ENCODE peak calls at places on chromosomes 13 and 19, in four cellular contexts. U is psoas muscle, K is uterus, G is keratinocyte. J is an unnamed sample. For H3K4me1, the result is how much of the 10 kb centered on the place peaks cover.

GRCh38 chr13:40477623-40478608 is 188.5 kb downstream of the FOXO1 start:
- DNase-seq in U (peak), K (peak), G (no peak), J (no peak)

GRCh38 chr13:104691765-104692164 is 1625.5 kb upstream of the SLC10A2 start:
- DNase-seq in U (no peak), K (no peak), G (no peak), J (no peak)

GRCh38 chr19:48558018-48558684 is 6.2 kb downstream of the SULT2B1 start:
- DNase-seq in U (peak), K (no peak), G (peak), J (no peak)

GRCh38 chr13:22196777-22197176 is 525.9 kb downstream of the FGF9 start:
- DNase-seq in U (no peak), K (no peak), G (no peak), J (no peak)

GRCh38 chr19:37654525-37654832 is 786 bp downstream of the ZFP30 start:
- DNase-seq in U (no peak), K (no peak), G (no peak), J (peak)

GRCh38 chr19:18895828-18896341 is at the start of gene CERS1:
- DNase-seq in U (no peak), K (no peak), G (no peak), J (no peak)

GRCh38 chr13:59425211-59425721 is 738.5 kb downstream of the DIAPH3 start:
- DNase-seq in U (no peak), K (no peak), G (no peak), J (no peak)

GRCh38 chr13:71149498-71150363 is 717.3 kb downstream of the DACH1 start:
- DNase-seq in U (no peak), K (no peak), G (no peak), J (no peak)

GRCh38 chr13:91348906-91349435 is 1.5 kb downstream of the MIR17HG start:
- DNase-seq in U (peak), K (peak), G (no peak), J (peak)

GRCh38 chr19:13154911-13155471 is 4.8 kb downstream of the IER2 start:
- DNase-seq in U (peak), K (peak), G (no peak), J (peak)

GRCh38 chr19:13172335-13173128 is 22.3 kb downstream of the IER2 start:
- DNase-seq in U (peak), K (peak), G (no peak), J (peak)

GRCh38 chr19:16037424-16038195 is 38.7 kb upstream of the TPM4 start:
- DNase-seq in U (no peak), K (no peak), G (no peak), J (no peak)

GRCh38 chr13:76965759-76966421 is 17.6 kb downstream of the ACOD1 start:
- DNase-seq in U (peak), K (peak), G (no peak), J (peak)

GRCh38 chr19:35355851-35356460 is 2.3 kb upstream of the FFAR3 start:
- DNase-seq in U (no peak), K (no peak), G (no peak), J (no peak)

GRCh38 chr19:11549386-11549953 is 9.6 kb downstream of the ELOF1 start:
- DNase-seq in U (no peak), K (no peak), G (no peak), J (no peak)

GRCh38 chr13:41523396-41523795 is 66.0 kb downstream of the RGCC start:
- DNase-seq in U (no peak), K (no peak), G (no peak), J (peak)

GRCh38 chr13:97113231-97114001 is 108.7 kb upstream of the MBNL2 start:
- DNase-seq in U (no peak), K (peak), G (no peak), J (no peak)

GRCh38 chr19:54806516-54806838 is 3.1 kb downstream of the KIR2DL4 start:
- DNase-seq in U (no peak), K (no peak), G (no peak), J (no peak)

DNA sequence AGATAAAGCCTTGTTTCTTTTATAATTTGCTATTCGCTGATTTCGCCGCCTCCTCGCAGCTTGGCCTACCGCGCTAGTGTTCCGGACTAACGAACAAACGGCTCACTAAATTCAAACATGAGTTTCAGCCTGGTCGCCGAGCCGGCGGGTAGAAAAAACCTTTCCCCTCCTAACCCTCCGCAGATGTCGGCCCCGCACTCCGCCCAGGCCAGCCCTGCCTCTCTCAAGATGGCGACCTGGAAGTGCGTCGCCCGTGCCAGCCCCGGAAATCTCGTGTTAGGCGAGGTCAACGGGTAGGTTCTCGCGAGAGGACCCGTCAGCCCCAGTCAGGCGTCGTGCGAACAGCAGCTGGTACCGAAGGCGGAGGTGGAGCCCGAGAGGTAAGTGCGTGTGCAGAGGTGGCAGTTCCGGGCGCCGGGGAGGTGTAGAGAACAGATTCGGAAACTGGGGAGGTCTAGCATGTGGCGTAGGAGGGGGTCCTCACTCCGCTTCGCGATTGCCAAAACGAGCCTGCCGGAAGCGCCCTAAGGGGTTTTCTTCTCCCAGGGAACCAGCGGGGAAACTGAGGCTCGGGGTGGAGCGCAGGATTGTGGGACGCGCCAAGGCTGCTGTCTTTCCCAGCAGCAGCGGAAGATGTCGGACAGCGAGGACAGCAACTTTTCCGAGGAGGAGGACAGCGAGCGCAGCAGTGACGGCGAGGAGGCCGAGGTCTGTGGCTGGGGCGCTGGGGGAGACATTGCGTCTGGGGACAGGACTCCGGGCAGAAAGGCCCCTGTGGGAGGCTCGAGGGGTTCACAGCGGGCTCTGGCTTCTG is at the start of gene SUPT5H:
- DNase-seq in U (peak), K (peak), G (peak), J (peak)
- H3K4me1 ChIP-seq in U (under half), K (under half), G (under half), J (under half)

GRCh38 chr13:99227909-99228688 is 27.4 kb downstream of the UBAC2 start:
- DNase-seq in U (peak), K (no peak), G (no peak), J (no peak)

GRCh38 chr13:99228737-99229691 is 28.4 kb downstream of the UBAC2 start:
- DNase-seq in U (no peak), K (no peak), G (peak), J (peak)

GRCh38 chr13:99231726-99232125 is 26.5 kb downstream of the GPR18 start:
- DNase-seq in U (no peak), K (no peak), G (no peak), J (no peak)

GRCh38 chr13:99227331-99227900 is 26.8 kb downstream of the UBAC2 start:
- DNase-seq in U (no peak), K (no peak), G (no peak), J (no peak)

GRCh38 chr13:99230991-99231390 is 27.2 kb downstream of the GPR18 start:
- DNase-seq in U (no peak), K (no peak), G (no peak), J (no peak)
- H3K27ac ChIP-seq in U (peak), K (no peak), G (no peak), J (no peak)

DNA sequence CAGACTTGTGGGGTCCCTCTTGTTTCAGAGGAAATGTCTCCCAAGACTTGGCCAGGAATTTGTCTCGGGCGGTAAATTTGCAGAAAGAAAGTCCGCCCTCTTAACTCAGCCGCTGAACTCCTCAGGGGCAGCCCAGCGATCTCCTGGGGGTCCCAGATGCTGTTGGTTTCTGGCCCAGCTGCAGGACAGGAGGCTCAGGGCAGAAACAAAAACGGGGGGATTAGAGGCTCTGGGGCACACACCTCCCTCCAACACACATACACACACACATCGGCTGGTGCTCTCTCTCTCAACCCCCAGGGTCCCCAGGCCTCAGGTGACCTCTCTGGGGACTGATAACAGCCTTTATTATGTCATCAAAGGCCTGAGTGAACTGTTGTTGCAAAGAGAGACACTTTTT is 7.1 kb downstream of the ARHGEF18 start:
- DNase-seq in U (no peak), K (no peak), G (no peak), J (no peak)
- H3K4me3 ChIP-seq in U (no peak), K (peak), G (no peak), J (no peak)

DNA sequence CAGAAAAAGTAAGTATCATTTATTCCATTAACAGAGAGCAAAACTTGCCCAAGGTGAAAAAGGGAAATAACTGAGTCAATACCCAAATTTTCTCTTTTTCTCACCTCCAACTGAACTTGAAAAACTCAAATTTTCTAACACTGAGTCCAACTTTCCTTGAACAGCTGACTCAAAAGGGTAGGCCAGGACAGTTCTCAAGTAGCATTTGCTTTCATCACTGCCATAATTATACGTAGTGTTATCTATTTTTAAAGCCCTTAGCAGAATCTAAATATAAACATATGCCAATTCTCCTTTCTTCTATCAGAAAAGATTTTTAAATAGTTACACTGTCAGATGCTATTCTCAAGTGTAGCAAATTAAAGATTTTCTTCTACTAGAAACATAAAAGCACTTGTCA is 3.5 kb downstream of the N4BP2L2 start:
- DNase-seq in U (no peak), K (no peak), G (no peak), J (no peak)
- H3K4me1 ChIP-seq in U (half or more), K (under half), G (under half), J (under half)

GRCh38 chr19:9791552-9792181 is 23.1 kb upstream of the ZNF846 start:
- DNase-seq in U (peak), K (peak), G (peak), J (peak)
- H3K27ac ChIP-seq in U (no peak), K (peak), G (peak), J (no peak)

GRCh38 chr19:50875795-50876422 is 2.7 kb downstream of the KLK2 start:
- DNase-seq in U (no peak), K (no peak), G (no peak), J (no peak)
- H3K4me3 ChIP-seq in U (no peak), K (no peak), G (no peak), J (no peak)

GRCh38 chr19:29855771-29856510 is 44.1 kb downstream of the CCNE1 start:
- DNase-seq in U (no peak), K (no peak), G (no peak), J (no peak)
- H3K4me1 ChIP-seq in U (under half), K (under half), G (under half), J (under half)